ENCODE peak calls at places on chromosome 2, in seven cellular contexts. Y is mesenchymal stem cell, H is breast epithelium, X is fibroblast of lung, V is left ventricle myocardium inferior, L is transverse colon, G is coronary artery. O is an unnamed sample.

GRCh38 chr2:40004336-40004735 is 225.3 kb upstream of the THUMPD2 start:
- DNase-seq in Y (no peak), V (no peak), G (no peak), H (no peak), X (peak), L (no peak), O (no peak)

GRCh38 chr2:159946326-159946992 is 116.0 kb downstream of the PLA2R1 start:
- DNase-seq in G (no peak), H (no peak), L (no peak), X (peak), Y (no peak), V (no peak), O (no peak)

GRCh38 chr2:28588231-28588725 is 92.4 kb downstream of the PLB1 start:
- DNase-seq in G (peak), X (no peak), Y (peak), H (no peak), L (no peak), V (no peak), O (no peak)

GRCh38 chr2:173667415-173667814 is 297.8 kb downstream of the SP3 start:
- DNase-seq in H (no peak), X (no peak), V (no peak), L (no peak), G (no peak), Y (no peak), O (no peak)

GRCh38 chr2:115161531-115162453 is 719.4 kb downstream of the DPP10 start:
- DNase-seq in V (no peak), Y (no peak), L (peak), X (no peak), G (no peak), H (no peak), O (no peak)

GRCh38 chr2:241859436-241860183 is 916 bp upstream of the PDCD1 start:
- DNase-seq in Y (no peak), V (peak), X (no peak), G (no peak), H (no peak), L (peak), O (no peak)

GRCh38 chr2:133641497-133641896 is 73.2 kb upstream of the NCKAP5 start:
- DNase-seq in Y (peak), L (peak), V (no peak), H (peak), X (no peak), G (no peak), O (peak)

GRCh38 chr2:225779829-225780228 is 380.3 kb downstream of the NYAP2 start:
- DNase-seq in H (no peak), G (no peak), L (no peak), V (no peak), Y (no peak), X (no peak), O (no peak)

GRCh38 chr2:191478754-191479679 is 198.9 kb upstream of the NABP1 start:
- DNase-seq in G (no peak), V (peak), Y (no peak), X (peak), H (no peak), L (peak), O (peak)

GRCh38 chr2:120786038-120786437 is 50.4 kb downstream of the GLI2 start:
- DNase-seq in L (no peak), H (no peak), X (no peak), Y (no peak), G (no peak), V (no peak), O (no peak)

GRCh38 chr2:39370101-39370500 is 67.0 kb downstream of the MAP4K3 start:
- DNase-seq in G (no peak), L (no peak), H (no peak), Y (peak), X (peak), V (no peak), O (no peak)

GRCh38 chr2:20183373-20183772 is 41.6 kb downstream of the SDC1 start:
- DNase-seq in L (no peak), H (no peak), V (no peak), G (no peak), Y (no peak), X (no peak), O (peak)

GRCh38 chr2:11129598-11130449 is 25.4 kb upstream of the SLC66A3 start:
- DNase-seq in V (peak), X (peak), Y (peak), L (peak), G (no peak), H (peak), O (peak)

GRCh38 chr2:240322231-240322955 is 113.1 kb upstream of the GPC1 start:
- DNase-seq in V (no peak), G (peak), L (no peak), Y (peak), X (peak), H (no peak), O (peak)

GRCh38 chr2:82790277-82791021 is 1668.6 kb downstream of the SUCLG1 start:
- DNase-seq in V (no peak), L (no peak), X (peak), H (no peak), G (no peak), Y (peak), O (peak)

GRCh38 chr2:236871500-236872001 is 214.1 kb upstream of the COPS8 start:
- DNase-seq in H (no peak), V (peak), L (peak), X (peak), Y (peak), G (peak), O (peak)

GRCh38 chr2:64359892-64360657 is 93.9 kb upstream of the LGALSL start:
- DNase-seq in H (peak), V (peak), Y (peak), L (peak), X (peak), G (peak), O (peak)

GRCh38 chr2:209638346-209638745 is 133.3 kb upstream of the UNC80 start:
- DNase-seq in G (no peak), X (peak), L (no peak), H (no peak), V (no peak), Y (no peak), O (no peak)

GRCh38 chr2:16662440-16662839 is 3.2 kb downstream of the CYRIA start:
- DNase-seq in V (no peak), H (no peak), G (no peak), L (no peak), X (peak), Y (peak), O (no peak)

GRCh38 chr2:76008001-76008702 is 297.4 kb upstream of the GCFC2 start:
- DNase-seq in X (no peak), L (peak), Y (no peak), G (no peak), H (no peak), V (no peak), O (no peak)

GRCh38 chr2:152762202-152762601 is 43.8 kb downstream of the ARL6IP6 start:
- DNase-seq in Y (peak), V (no peak), H (no peak), L (no peak), X (peak), G (no peak), O (no peak)

GRCh38 chr2:37705191-37705590 is 33.7 kb upstream of the CDC42EP3 start:
- DNase-seq in X (peak), V (no peak), G (no peak), Y (no peak), L (no peak), H (no peak), O (no peak)

GRCh38 chr2:128525653-128526052 is 207.0 kb upstream of the HS6ST1 start:
- DNase-seq in H (no peak), Y (no peak), V (no peak), X (peak), L (no peak), G (no peak), O (no peak)

GRCh38 chr2:109447811-109448210 is 166.0 kb downstream of the SEPTIN10 start:
- DNase-seq in L (no peak), Y (no peak), H (no peak), V (no peak), X (peak), G (peak), O (no peak)

GRCh38 chr2:180124273-180124881 is 117.3 kb upstream of the CWC22 start:
- DNase-seq in X (peak), H (no peak), G (no peak), L (no peak), V (no peak), Y (peak), O (no peak)

GRCh38 chr2:72145658-72146329 is 1.9 kb downstream of the CYP26B1 start:
- DNase-seq in H (no peak), X (no peak), G (peak), V (peak), Y (no peak), L (no peak), O (no peak)

GRCh38 chr2:226440119-226440917 is 359.3 kb downstream of the IRS1 start:
- DNase-seq in Y (no peak), V (no peak), L (no peak), H (no peak), X (peak), G (no peak), O (no peak)

GRCh38 chr2:171176516-171176915 is 15.8 kb upstream of the TLK1 start:
- DNase-seq in H (no peak), X (no peak), G (no peak), L (no peak), Y (no peak), V (no peak), O (no peak)

GRCh38 chr2:171178993-171179392 is 18.3 kb upstream of the TLK1 start:
- DNase-seq in Y (no peak), V (no peak), H (no peak), G (no peak), X (no peak), L (no peak), O (no peak)

GRCh38 chr2:171181067-171182049 is 20.7 kb upstream of the TLK1 start:
- DNase-seq in H (no peak), V (no peak), X (no peak), Y (no peak), L (no peak), G (no peak), O (no peak)

GRCh38 chr2:171185165-171185818 is 24.6 kb upstream of the TLK1 start:
- DNase-seq in X (no peak), L (no peak), G (no peak), Y (no peak), H (no peak), V (no peak), O (no peak)

GRCh38 chr2:171180229-171180937 is 19.7 kb upstream of the TLK1 start:
- DNase-seq in X (no peak), Y (no peak), H (no peak), L (no peak), V (no peak), G (no peak), O (no peak)
- H3K27ac ChIP-seq in X (no peak), Y (no peak), H (no peak), L (no peak), V (no peak), G (no peak), O (no peak)

GRCh38 chr2:27320958-27321543 is 1.8 kb downstream of the MPV17 start:
- DNase-seq in H (peak), X (peak), G (no peak), V (peak), Y (peak), L (peak), O (peak)
- H3K4me3 ChIP-seq in H (no peak), X (peak), G (no peak), V (peak), Y (peak), L (no peak), O (no peak)

GRCh38 chr2:24276349-24276899 is 83.9 kb downstream of the ITSN2 start:
- DNase-seq in V (no peak), L (no peak), H (no peak), G (no peak), Y (peak), X (no peak), O (no peak)
- H3K27ac ChIP-seq in V (peak), L (no peak), H (peak), G (no peak), Y (no peak), X (no peak), O (peak)

GRCh38 chr2:144520718-144521487 is 984 bp upstream of the ZEB2 start:
- DNase-seq in G (no peak), Y (peak), H (no peak), X (peak), L (no peak), V (no peak), O (no peak)
- H3K4me3 ChIP-seq in G (peak), Y (peak), H (peak), X (peak), L (no peak), V (peak), O (no peak)

DNA sequence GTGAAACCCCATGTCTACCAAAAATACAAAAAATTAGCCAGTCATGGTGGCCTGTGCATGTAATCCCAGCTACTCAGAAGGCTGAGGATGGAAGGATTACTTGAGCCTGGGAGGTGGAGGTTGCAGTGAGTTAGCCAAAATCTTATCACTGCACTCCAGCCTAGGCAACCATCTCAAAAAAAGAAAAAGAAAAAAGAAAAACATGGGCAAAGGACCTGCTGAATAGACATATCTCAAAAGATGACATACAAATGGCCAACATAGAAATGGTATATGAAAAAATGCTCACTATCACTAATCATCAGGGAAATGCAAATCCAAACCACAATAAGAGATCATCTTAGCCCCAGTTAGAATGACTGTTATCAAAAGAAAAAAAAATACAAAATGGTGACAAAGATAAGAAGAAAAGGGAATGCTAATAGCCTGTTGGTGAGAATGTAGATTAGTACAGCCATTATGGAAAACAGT is 1.4 kb upstream of the TGOLN2 start:
- DNase-seq in Y (no peak), X (no peak), L (no peak), H (no peak), G (no peak), V (no peak), O (no peak)
- H3K27ac ChIP-seq in Y (no peak), X (no peak), L (no peak), H (no peak), G (no peak), V (no peak), O (no peak)

GRCh38 chr2:238847432-238847801 is 468 bp upstream of the TWIST2 start:
- DNase-seq in Y (peak), H (no peak), V (no peak), X (no peak), L (no peak), G (no peak), O (no peak)

GRCh38 chr2:238848941-238849853 is 1.3 kb downstream of the TWIST2 start:
- DNase-seq in H (no peak), V (no peak), Y (peak), G (no peak), X (peak), L (no peak), O (no peak)

GRCh38 chr2:238848566-238848940 is 668 bp downstream of the TWIST2 start:
- DNase-seq in Y (no peak), X (no peak), H (no peak), G (no peak), L (no peak), V (no peak), O (no peak)

GRCh38 chr2:238846503-238847431 is 1.1 kb upstream of the TWIST2 start:
- DNase-seq in X (peak), L (no peak), G (no peak), H (no peak), Y (peak), V (no peak), O (no peak)

GRCh38 chr2:238847841-238848565 is at the start of gene TWIST2:
- DNase-seq in G (peak), Y (peak), V (peak), L (peak), X (peak), H (no peak), O (no peak)
- H3K4me3 ChIP-seq in G (peak), Y (peak), V (peak), L (peak), X (peak), H (peak), O (peak)

GRCh38 chr2:1694371-1695271 is 49.7 kb downstream of the PXDN start:
- DNase-seq in H (no peak), G (no peak), X (no peak), L (no peak), V (no peak), Y (no peak), O (no peak)
- H3K27ac ChIP-seq in H (no peak), G (no peak), X (no peak), L (no peak), V (no peak), Y (no peak), O (no peak)

DNA sequence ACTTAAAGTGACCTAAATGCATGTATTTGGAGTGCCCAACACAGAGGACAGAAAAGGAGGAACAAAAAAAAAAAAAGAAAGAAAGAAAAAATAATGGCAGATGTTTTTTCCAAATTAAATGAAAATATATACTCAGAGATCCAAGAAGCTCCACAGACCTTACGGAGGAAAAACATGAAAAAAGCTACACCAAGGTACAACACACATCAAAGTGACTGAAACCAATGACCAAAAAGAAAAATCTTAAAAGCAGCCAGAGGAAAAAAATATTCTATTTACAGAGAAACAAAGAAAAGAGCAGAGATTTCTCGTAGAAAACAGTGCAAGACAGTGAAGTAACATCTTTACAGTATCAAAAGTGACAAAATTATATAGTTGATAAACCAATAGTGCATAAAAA is 5.1 kb downstream of the FANCL start:
- DNase-seq in Y (no peak), V (no peak), H (no peak), X (no peak), L (no peak), G (no peak), O (no peak)
- H3K4me3 ChIP-seq in Y (no peak), V (no peak), H (no peak), X (no peak), L (no peak), G (no peak), O (no peak)

O was measured in right lobe of liver.